ENCODE peak calls at places on chromosome 11, in seven cellular contexts. H is neural progenitor cell, I is breast epithelium, N is fibroblast of pulmonary artery, Y is hepatocyte, Z is tibial nerve, C is body of pancreas. B is an unnamed sample.
A peak's percentile ranks its signal among the peaks of the same experiment; 100 is the strongest.

GRCh38 chr11:39571081-39571480 is 1888.4 kb downstream of the LRRC4C start:
- DNase-seq in H (no peak), I (no peak), N (no peak), Y (no peak), Z (no peak), C (no peak), B (no peak)

GRCh38 chr11:59368238-59369022 is 9.7 kb downstream of the OR5AN1 start:
- DNase-seq in H (no peak), I (no peak), N (no peak), Y (no peak), Z (no peak), C (peak; percentile 5), B (no peak)

GRCh38 chr11:2381494-2382128 is 4.5 kb downstream of the CD81 start:
- DNase-seq in H (no peak), I (no peak), N (no peak), Y (no peak), Z (no peak), C (no peak), B (no peak)

GRCh38 chr11:73950869-73951710 is at the start of gene DNAJB13:
- DNase-seq in H (peak; percentile 85), I (no peak), N (peak; percentile 58), Y (peak; percentile 52), Z (no peak), C (peak; percentile 50), B (peak; percentile 88)

GRCh38 chr11:98411777-98412176 is 609.0 kb upstream of the CNTN5 start:
- DNase-seq in H (peak; percentile 34), I (no peak), N (no peak), Y (no peak), Z (no peak), C (no peak), B (no peak)

GRCh38 chr11:84524422-84525051 is 1102.6 kb downstream of the DLG2 start:
- DNase-seq in H (peak; percentile 44), I (no peak), N (peak; percentile 61), Y (peak; percentile 8), Z (no peak), C (no peak), B (peak; percentile 15)

GRCh38 chr11:120820040-120820439 is 203.9 kb upstream of the TBCEL start:
- DNase-seq in H (no peak), I (no peak), N (no peak), Y (no peak), Z (no peak), C (no peak), B (no peak)

GRCh38 chr11:17553249-17553546 is 6.1 kb downstream of the OTOG start:
- DNase-seq in H (no peak), I (no peak), N (no peak), Y (no peak), Z (no peak), C (no peak), B (no peak)

GRCh38 chr11:1792461-1792860 is 28.7 kb upstream of the CTSD start:
- DNase-seq in H (no peak), I (no peak), N (no peak), Y (no peak), Z (no peak), C (no peak), B (no peak)

GRCh38 chr11:71286701-71287643 is 34.6 kb upstream of the SHANK2 start:
- DNase-seq in H (no peak), I (peak; percentile 91), N (peak; percentile 62), Y (no peak), Z (no peak), C (peak; percentile 80), B (no peak)

GRCh38 chr11:69674267-69674885 is 777 bp downstream of the LTO1 start:
- DNase-seq in H (peak; percentile 41), I (no peak), N (peak; percentile 77), Y (peak; percentile 78), Z (no peak), C (peak; percentile 27), B (no peak)

DNA sequence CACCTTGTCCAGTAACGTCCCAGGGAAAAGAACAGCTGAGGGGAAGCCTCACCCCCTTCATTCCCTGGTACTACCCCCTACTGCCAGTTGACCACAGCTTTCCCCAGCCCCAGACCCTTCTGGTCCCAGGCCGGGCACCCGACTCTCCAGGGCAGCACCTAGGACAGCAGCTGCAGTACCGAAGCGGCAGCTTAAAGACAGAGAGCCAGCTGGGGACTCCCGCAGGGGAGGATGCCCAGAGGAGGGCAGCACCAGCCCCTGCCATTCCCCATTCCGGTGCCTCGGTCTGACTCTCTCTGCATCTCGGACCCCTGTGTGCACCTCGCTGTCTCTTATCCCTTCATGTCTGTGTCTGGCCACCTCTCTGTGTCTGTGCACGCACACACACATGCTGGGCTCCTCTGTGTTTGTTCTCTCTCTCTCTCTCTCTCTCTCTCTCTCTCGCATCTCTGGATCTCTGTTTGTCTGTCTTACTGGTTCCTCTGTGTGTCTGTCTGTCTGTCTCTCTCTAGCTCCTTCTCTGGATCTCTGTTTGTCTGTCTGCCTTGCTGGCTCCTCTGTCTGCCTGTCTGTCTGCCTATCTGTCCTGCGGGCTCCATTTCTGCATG is 9.4 kb downstream of the IGSF9B start:
- DNase-seq in H (peak; percentile 91), I (no peak), N (peak; percentile 50), Y (peak; percentile 83), Z (no peak), C (no peak), B (peak; percentile 62)
- TF ChIP-seq CTCF in H (peak; percentile 47), I (no peak), N (peak; percentile 41), Y (peak; percentile 54), Z (no peak), C (no peak), B (no peak)

DNA sequence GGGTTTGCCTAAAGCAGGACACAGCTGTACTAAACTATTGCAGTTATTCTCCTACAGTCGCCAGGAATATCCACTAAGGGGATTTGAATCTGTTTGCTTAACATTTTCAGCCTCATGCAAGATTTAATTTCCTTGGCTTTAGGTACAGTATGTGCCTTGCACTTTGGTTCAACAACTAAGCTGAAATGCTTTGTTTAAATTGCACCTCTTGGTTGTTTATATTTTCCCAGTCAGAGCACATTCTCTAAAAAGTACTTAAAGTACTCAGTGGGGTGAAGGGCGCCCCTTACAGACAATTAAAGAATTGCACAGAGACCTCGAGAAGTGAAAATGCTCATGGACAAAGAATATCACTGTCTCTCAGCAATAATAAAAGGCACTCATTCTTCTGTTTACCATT is 107.8 kb upstream of the MTNR1B start:
- DNase-seq in H (peak; percentile 27), I (no peak), N (no peak), Y (peak; percentile 24), Z (no peak), C (no peak), B (no peak)
- TF ChIP-seq CTCF in H (peak; percentile 60), I (no peak), N (no peak), Y (peak; percentile 41), Z (no peak), C (no peak), B (no peak)

GRCh38 chr11:96990934-96991333 is 601.1 kb downstream of the JRKL start:
- DNase-seq in H (no peak), I (no peak), N (no peak), Y (peak; percentile 33), Z (no peak), C (no peak), B (no peak)
- TF ChIP-seq CTCF in H (no peak), I (no peak), N (no peak), Y (no peak), Z (no peak), C (no peak), B (no peak)

GRCh38 chr11:34890089-34890488 is 26.1 kb downstream of the APIP start:
- DNase-seq in H (no peak), I (no peak), N (peak; percentile 17), Y (no peak), Z (no peak), C (no peak), B (no peak)
- TF ChIP-seq CTCF in H (peak; percentile 44), I (peak; percentile 27), N (peak; percentile 40), Y (peak; percentile 39), Z (peak; percentile 9), C (no peak), B (peak; percentile 6)

GRCh38 chr11:11624206-11624605 is 2.4 kb upstream of the GALNT18 start:
- DNase-seq in H (no peak), I (no peak), N (no peak), Y (no peak), Z (no peak), C (no peak), B (no peak)

GRCh38 chr11:11622772-11623531 is 1.1 kb upstream of the GALNT18 start:
- DNase-seq in H (no peak), I (peak; percentile 22), N (no peak), Y (peak; percentile 63), Z (no peak), C (no peak), B (no peak)

GRCh38 chr11:11621881-11622706 is at the start of gene GALNT18:
- DNase-seq in H (peak; percentile 98), I (peak; percentile 92), N (peak; percentile 89), Y (peak; percentile 98), Z (peak; percentile 74), C (peak; percentile 92), B (peak; percentile 99)

GRCh38 chr11:11626128-11626527 is 4.3 kb upstream of the GALNT18 start:
- DNase-seq in H (no peak), I (no peak), N (no peak), Y (no peak), Z (no peak), C (no peak), B (no peak)

DNA sequence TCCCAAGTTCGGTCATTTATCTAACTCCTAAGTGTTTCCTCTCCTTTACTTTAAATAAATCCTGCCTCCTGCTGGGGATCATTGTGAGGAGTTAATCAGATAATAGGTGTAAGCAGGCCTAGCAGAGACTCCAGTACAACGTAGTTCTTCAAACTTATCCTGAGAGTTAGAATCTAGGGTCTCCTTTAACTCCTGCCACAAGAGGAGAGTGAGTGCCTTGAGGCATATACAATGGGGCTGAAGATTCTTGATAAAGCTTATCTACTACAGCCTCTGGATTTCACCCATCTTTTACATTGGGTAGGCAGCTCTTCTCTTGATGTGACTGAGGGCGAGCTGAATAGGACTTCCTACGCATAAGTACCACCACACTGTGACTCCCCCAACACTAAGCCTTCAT is 3.1 kb upstream of the GALNT18 start:
- DNase-seq in H (peak; percentile 38), I (no peak), N (no peak), Y (no peak), Z (no peak), C (no peak), B (no peak)
- TF ChIP-seq CTCF in H (no peak), I (no peak), N (no peak), Y (no peak), Z (no peak), C (no peak), B (no peak)

DNA sequence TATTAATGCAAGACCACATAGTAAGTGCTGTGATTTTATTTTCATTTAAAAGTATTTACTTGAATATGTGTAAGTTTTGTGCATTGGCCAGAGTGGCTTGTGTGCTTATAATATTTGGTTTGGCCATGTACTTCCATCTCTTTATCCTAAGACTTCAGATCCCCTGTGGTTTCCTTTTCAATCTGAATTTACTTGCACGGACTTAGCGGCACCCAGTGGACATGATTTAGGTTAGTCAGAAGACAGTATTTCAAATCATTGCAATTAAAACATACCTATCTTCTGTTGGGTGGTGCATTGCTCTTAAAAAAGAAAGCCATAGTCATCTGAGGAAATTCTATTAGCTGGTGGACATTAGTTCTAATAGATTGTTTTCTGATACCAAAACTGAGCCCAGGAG is 30.7 kb downstream of the PIWIL4 start:
- DNase-seq in H (peak; percentile 21), I (no peak), N (peak; percentile 28), Y (no peak), Z (no peak), C (peak; percentile 27), B (no peak)
- TF ChIP-seq CTCF in H (peak; percentile 18), I (no peak), N (peak; percentile 1), Y (peak; percentile 32), Z (no peak), C (no peak), B (no peak)

B was measured in GM10248.